ENCODE peak calls at places on chromosomes 13 and 19, in ten cellular contexts. V, Q, C, P, A, R, W, E, D and B are unnamed samples.

GRCh38 chr13:40637644-40638043 is 28.8 kb downstream of the FOXO1 start:
- DNase-seq in V (no peak), Q (no peak), C (no peak), P (no peak), A (no peak), R (no peak), W (no peak), E (no peak), D (no peak), B (no peak)

GRCh38 chr19:1913781-1914577 is 8.8 kb downstream of the ADAT3 start:
- DNase-seq in V (no peak), Q (no peak), C (no peak), P (no peak), A (no peak), R (no peak), W (no peak), E (no peak), D (no peak), B (no peak)

GRCh38 chr13:86080340-86080995 is 281.2 kb upstream of the SLITRK6 start:
- DNase-seq in V (no peak), Q (no peak), C (no peak), P (no peak), A (no peak), R (no peak), W (no peak), E (no peak), D (no peak), B (no peak)

GRCh38 chr13:50162001-50162400 is 146.8 kb downstream of the KCNRG start:
- DNase-seq in V (no peak), Q (no peak), C (no peak), P (no peak), A (no peak), R (no peak), W (no peak), E (no peak), D (no peak), B (no peak)

GRCh38 chr13:50887153-50887552 is 22.4 kb upstream of the RNASEH2B start:
- DNase-seq in V (no peak), Q (no peak), C (no peak), P (no peak), A (no peak), R (no peak), W (no peak), E (no peak), D (no peak), B (no peak)

GRCh38 chr19:39297931-39298634 is 1.9 kb downstream of the IFNL1 start:
- DNase-seq in V (no peak), Q (no peak), C (peak; percentile 23), P (peak; percentile 22), A (no peak), R (peak; percentile 60), W (no peak), E (peak; percentile 30), D (no peak), B (no peak)

GRCh38 chr19:15304140-15304705 is 28.1 kb downstream of the BRD4 start:
- DNase-seq in V (no peak), Q (no peak), C (peak; percentile 39), P (peak; percentile 37), A (peak; percentile 36), R (peak; percentile 32), W (no peak), E (no peak), D (no peak), B (no peak)

GRCh38 chr19:53659292-53659691 is 27.5 kb downstream of the DPRX start:
- DNase-seq in V (peak; percentile 45), Q (no peak), C (no peak), P (no peak), A (peak; percentile 6), R (no peak), W (no peak), E (no peak), D (no peak), B (peak; percentile 22)

GRCh38 chr13:44374348-44374712 is 706 bp downstream of the SERP2 start:
- DNase-seq in V (no peak), Q (no peak), C (no peak), P (no peak), A (no peak), R (no peak), W (no peak), E (no peak), D (no peak), B (no peak)

GRCh38 chr19:19782783-19783182 is 38.8 kb downstream of the ZNF506 start:
- DNase-seq in V (no peak), Q (no peak), C (no peak), P (peak; percentile 45), A (no peak), R (peak; percentile 68), W (no peak), E (no peak), D (no peak), B (no peak)

GRCh38 chr13:24159921-24160324 is 597 bp upstream of the SPATA13 start:
- DNase-seq in V (no peak), Q (no peak), C (no peak), P (no peak), A (no peak), R (no peak), W (no peak), E (no peak), D (no peak), B (no peak)

GRCh38 chr13:40060318-40061007 is 405.0 kb downstream of the COG6 start:
- DNase-seq in V (no peak), Q (peak; percentile 89), C (peak; percentile 22), P (peak; percentile 68), A (peak; percentile 61), R (peak; percentile 54), W (no peak), E (no peak), D (no peak), B (no peak)

GRCh38 chr13:28819046-28819747 is 942 bp upstream of the MTUS2 start:
- DNase-seq in V (no peak), Q (peak; percentile 19), C (no peak), P (no peak), A (peak; percentile 76), R (no peak), W (no peak), E (no peak), D (no peak), B (no peak)

GRCh38 chr13:43316997-43317396 is 293.6 kb downstream of the DNAJC15 start:
- DNase-seq in V (no peak), Q (peak; percentile 19), C (no peak), P (no peak), A (peak; percentile 73), R (no peak), W (no peak), E (no peak), D (peak; percentile 10), B (no peak)

GRCh38 chr13:60331249-60332012 is 65.6 kb upstream of the TDRD3 start:
- DNase-seq in V (no peak), Q (no peak), C (no peak), P (no peak), A (no peak), R (no peak), W (no peak), E (no peak), D (no peak), B (no peak)

GRCh38 chr13:95643814-95644598 is 500 bp downstream of the DZIP1 start:
- DNase-seq in V (peak; percentile 72), Q (peak; percentile 22), C (peak; percentile 24), P (no peak), A (peak; percentile 64), R (peak; percentile 20), W (no peak), E (no peak), D (peak; percentile 47), B (no peak)

GRCh38 chr13:99119686-99120085 is 81.0 kb upstream of the UBAC2 start:
- DNase-seq in V (no peak), Q (no peak), C (no peak), P (peak; percentile 32), A (no peak), R (peak; percentile 24), W (no peak), E (no peak), D (no peak), B (no peak)